ENCODE peak calls at places on chromosomes 16 and 17, in seven cellular contexts. F, G, L, N, V, T and U are unnamed samples.

GRCh38 chr16:64626771-64627170 is 495.1 kb downstream of the CDH11 start:
- DNase-seq in F (no peak), G (no peak), L (no peak), N (no peak), V (no peak), T (no peak), U (no peak)

GRCh38 chr17:57586099-57586702 is 158.9 kb downstream of the CCDC182 start:
- DNase-seq in F (peak; percentile 81), G (no peak), L (no peak), N (no peak), V (no peak), T (no peak), U (no peak)

GRCh38 chr17:29590261-29590978 is 972 bp upstream of the GIT1 start:
- DNase-seq in F (no peak), G (no peak), L (peak; percentile 55), N (no peak), V (no peak), T (no peak), U (no peak)

GRCh38 chr17:72916991-72917390 is 175.5 kb downstream of the SLC39A11 start:
- DNase-seq in F (no peak), G (no peak), L (no peak), N (no peak), V (no peak), T (no peak), U (no peak)

GRCh38 chr16:72856797-72857196 is 191.1 kb downstream of the ZFHX3 start:
- DNase-seq in F (peak; percentile 54), G (no peak), L (peak; percentile 71), N (no peak), V (peak; percentile 53), T (peak; percentile 26), U (peak; percentile 47)

GRCh38 chr17:49990921-49991320 is 4.1 kb downstream of the DLX3 start:
- DNase-seq in F (peak; percentile 24), G (no peak), L (peak; percentile 42), N (no peak), V (no peak), T (no peak), U (no peak)

GRCh38 chr17:80283116-80283852 is 22.6 kb downstream of the RNF213 start:
- DNase-seq in F (no peak), G (no peak), L (no peak), N (no peak), V (no peak), T (no peak), U (no peak)

GRCh38 chr17:45902892-45903346 is 8.6 kb downstream of the MAPT start:
- DNase-seq in F (peak; percentile 65), G (peak; percentile 35), L (no peak), N (no peak), V (peak; percentile 68), T (no peak), U (no peak)

GRCh38 chr17:78127888-78128615 is 503 bp downstream of the TMC6 start:
- DNase-seq in F (peak; percentile 84), G (peak; percentile 80), L (no peak), N (no peak), V (peak; percentile 45), T (no peak), U (no peak)

GRCh38 chr17:49130891-49131290 is 1.7 kb upstream of the B4GALNT2 start:
- DNase-seq in F (no peak), G (no peak), L (no peak), N (no peak), V (no peak), T (no peak), U (no peak)

GRCh38 chr16:25014500-25015147 is 545 bp downstream of the ARHGAP17 start:
- DNase-seq in F (peak; percentile 78), G (no peak), L (peak; percentile 73), N (no peak), V (peak; percentile 59), T (no peak), U (no peak)

GRCh38 chr17:51154176-51154575 is 817 bp downstream of the NME1 start:
- DNase-seq in F (peak; percentile 34), G (peak; percentile 24), L (no peak), N (no peak), V (no peak), T (no peak), U (no peak)

GRCh38 chr16:2148714-2149629 is 547 bp downstream of the RAB26 start:
- DNase-seq in F (peak; percentile 61), G (peak; percentile 65), L (peak; percentile 70), N (no peak), V (no peak), T (no peak), U (no peak)

GRCh38 chr16:85112364-85112763 is at the start of gene CIBAR2:
- DNase-seq in F (peak; percentile 92), G (no peak), L (peak; percentile 63), N (no peak), V (no peak), T (no peak), U (no peak)

GRCh38 chr17:31919802-31920525 is 16.8 kb upstream of the SUZ12 start:
- DNase-seq in F (no peak), G (no peak), L (no peak), N (no peak), V (peak; percentile 6), T (no peak), U (no peak)
- TF ChIP-seq TAF1 in F (no peak), G (no peak), L (no peak), N (no peak), V (no peak), T (no peak), U (no peak)

GRCh38 chr17:21096874-21097273 is 29.9 kb upstream of the DHRS7B start:
- DNase-seq in F (no peak), G (no peak), L (no peak), N (no peak), V (no peak), T (no peak), U (no peak)
- TF ChIP-seq TAF1 in F (no peak), G (no peak), L (no peak), N (no peak), V (no peak), T (no peak), U (no peak)

DNA sequence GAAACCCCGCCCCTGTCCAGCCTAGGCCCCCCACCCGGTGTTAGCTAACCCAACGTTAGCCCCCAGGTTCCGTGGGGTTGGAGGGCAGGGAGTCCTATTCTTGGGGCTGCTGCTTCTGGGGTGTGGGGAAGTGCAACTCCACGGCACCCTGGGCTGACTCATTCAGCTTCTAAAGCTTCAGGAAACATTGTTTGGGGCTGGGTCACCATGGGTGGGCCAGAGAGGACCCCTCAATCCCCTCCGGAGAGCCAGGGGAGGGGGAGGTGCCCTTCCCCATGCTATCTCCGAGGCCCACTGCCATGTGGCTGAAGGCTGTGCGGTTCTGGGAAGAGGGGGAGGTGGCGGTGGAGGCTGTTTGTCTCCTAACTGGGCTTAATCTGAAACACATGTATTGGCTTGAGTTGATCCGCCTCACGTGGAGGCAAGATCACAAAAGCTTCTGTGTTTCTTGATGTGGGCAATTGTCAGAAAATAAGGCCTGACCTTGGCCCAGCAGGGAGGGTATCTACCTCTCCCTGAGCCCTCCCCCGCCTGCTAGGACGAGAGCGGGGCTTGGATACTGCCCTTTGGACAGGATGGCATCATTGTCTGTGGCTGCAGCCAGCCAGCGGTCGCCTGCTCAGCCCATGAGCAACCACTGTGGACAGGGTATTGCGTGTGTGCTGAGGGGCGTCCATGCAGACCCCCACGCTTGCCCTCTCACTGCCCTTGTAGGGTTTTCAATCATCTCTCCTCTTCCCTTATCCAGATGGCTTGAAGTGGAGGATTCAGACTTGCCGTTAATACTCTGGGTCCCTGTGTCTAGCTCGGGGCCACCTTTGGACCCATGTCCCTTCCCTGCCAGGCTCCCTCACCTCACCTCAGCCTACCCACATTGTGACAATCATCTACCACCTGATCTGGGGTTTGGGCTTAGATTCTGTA is 1.3 kb downstream of the SERPINF1 start:
- DNase-seq in F (peak; percentile 92), G (peak; percentile 74), L (peak; percentile 64), N (no peak), V (peak; percentile 99), T (no peak), U (no peak)
- TF ChIP-seq TAF1 in F (no peak), G (no peak), L (peak; percentile 29), N (no peak), V (peak; percentile 67), T (no peak), U (no peak)

GRCh38 chr16:62079236-62079635 is 43.0 kb upstream of the CDH8 start:
- DNase-seq in F (no peak), G (no peak), L (no peak), N (no peak), V (no peak), T (no peak), U (no peak)

DNA sequence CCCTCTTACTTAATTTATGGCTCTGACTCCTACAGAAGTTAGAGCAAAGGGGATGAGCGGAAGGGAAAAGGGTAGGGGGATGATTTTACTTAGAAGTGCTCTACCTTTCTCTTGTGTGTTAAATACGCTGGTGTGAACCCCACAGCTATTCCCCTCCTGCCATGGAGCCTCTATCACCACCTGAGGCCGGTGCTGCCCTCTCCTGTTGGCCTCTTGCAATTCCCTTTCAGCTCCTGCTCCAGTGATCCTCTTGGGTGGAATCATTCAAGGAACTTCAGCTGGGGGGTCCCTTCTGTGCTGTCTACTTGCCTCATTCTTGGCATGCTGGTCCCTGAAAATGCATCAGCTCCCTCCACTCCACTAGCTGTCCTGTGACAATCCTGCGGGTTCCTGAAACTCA is 41.8 kb upstream of the CDH8 start:
- DNase-seq in F (peak; percentile 11), G (no peak), L (peak; percentile 72), N (no peak), V (no peak), T (no peak), U (no peak)
- TF ChIP-seq TAF1 in F (no peak), G (no peak), L (no peak), N (no peak), V (no peak), T (no peak), U (no peak)

DNA sequence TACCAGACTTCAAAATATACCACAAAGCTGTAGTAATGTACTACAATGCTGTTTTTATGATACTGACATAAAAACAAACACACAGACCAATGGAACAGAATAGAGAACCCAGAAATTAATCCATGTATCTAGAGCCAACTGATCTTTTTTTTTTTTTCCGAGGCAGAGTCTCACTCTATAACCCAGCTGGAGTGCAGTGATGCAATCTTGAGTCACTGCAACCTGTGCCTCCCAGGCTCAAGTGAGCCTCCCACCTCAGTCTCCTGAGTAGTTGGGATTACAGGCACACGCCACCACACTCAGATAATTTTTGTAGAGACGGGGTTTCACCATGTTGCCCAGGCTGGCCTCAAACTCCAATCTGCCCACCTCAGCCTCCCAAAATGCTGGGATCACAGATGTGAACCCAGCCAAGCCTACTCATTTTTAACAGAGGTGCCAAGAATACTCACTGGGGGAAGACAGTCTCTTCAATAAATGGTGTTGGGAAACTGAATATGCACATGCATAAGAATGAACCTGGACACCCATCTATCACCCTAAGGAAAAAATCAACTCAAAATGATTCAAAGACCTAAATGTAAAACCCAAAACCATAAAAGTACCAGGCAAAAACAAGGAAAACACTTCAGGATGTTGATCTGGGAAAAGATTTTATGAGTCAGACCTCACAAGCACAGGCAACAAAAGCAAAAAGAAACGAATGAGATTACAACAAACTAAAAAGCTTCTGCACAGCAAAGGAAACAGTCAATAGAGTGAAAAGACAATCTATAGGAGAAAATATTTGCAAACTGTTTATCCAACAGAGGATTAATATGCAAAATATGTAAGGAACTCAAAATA is 63.1 kb downstream of the STX8 start:
- DNase-seq in F (no peak), G (no peak), L (no peak), N (no peak), V (no peak), T (no peak), U (no peak)
- TF ChIP-seq TAF1 in F (no peak), G (no peak), L (no peak), N (no peak), V (no peak), T (no peak), U (no peak)

GRCh38 chr17:333626-334396 is 18.8 kb downstream of the RPH3AL start:
- DNase-seq in F (peak; percentile 87), G (peak; percentile 45), L (peak; percentile 69), N (no peak), V (no peak), T (no peak), U (no peak)
- TF ChIP-seq TAF1 in F (no peak), G (no peak), L (no peak), N (no peak), V (no peak), T (no peak), U (no peak)